ENCODE peak calls at places on chromosomes 3 and 15, in seven cellular contexts. A is fibroblast of lung, T is GM23338, M is esophagus squamous epithelium, S is IMR-90, Z is brain microvascular endothelial cell, X is AG09309. Y is an unnamed sample.

GRCh38 chr3:184262166-184262926 is 993 bp upstream of the CAMK2N2 start:
- DNase-seq in T (peak; percentile 47), S (peak; percentile 2), M (no peak), Z (no peak), A (no peak), X (no peak), Y (no peak)

GRCh38 chr3:88032245-88032644 is 26.6 kb downstream of the CGGBP1 start:
- DNase-seq in X (no peak), Z (no peak), T (no peak), M (no peak), A (peak; percentile 16), S (peak; percentile 3), Y (no peak)

GRCh38 chr3:13053425-13053824 is 19.8 kb downstream of the IQSEC1 start:
- DNase-seq in S (no peak), M (no peak), A (peak; percentile 16), T (no peak), Z (no peak), X (no peak), Y (no peak)

GRCh38 chr3:128432301-128432897 is 34.3 kb downstream of the DNAJB8 start:
- DNase-seq in Z (no peak), X (no peak), T (peak; percentile 77), S (no peak), A (no peak), M (no peak), Y (no peak)

GRCh38 chr3:133374706-133375105 is 25.1 kb upstream of the BFSP2 start:
- DNase-seq in M (no peak), A (no peak), X (no peak), Z (peak; percentile 73), T (no peak), S (no peak), Y (no peak)

GRCh38 chr15:90883971-90884718 is at the start of gene FES:
- DNase-seq in T (peak; percentile 79), Z (no peak), S (peak; percentile 46), A (peak; percentile 47), X (no peak), M (no peak), Y (no peak)

GRCh38 chr3:38582316-38582715 is 67.2 kb downstream of the SCN5A start:
- DNase-seq in T (no peak), M (no peak), X (no peak), A (no peak), Z (no peak), S (no peak), Y (no peak)

GRCh38 chr15:28990390-28990789 is 104.6 kb downstream of the APBA2 start:
- DNase-seq in T (no peak), Z (no peak), X (no peak), S (no peak), M (no peak), A (no peak), Y (no peak)

GRCh38 chr15:29159771-29160455 is 109.7 kb downstream of the NSMCE3 start:
- DNase-seq in X (no peak), T (no peak), M (no peak), A (no peak), Z (no peak), S (no peak), Y (no peak)

GRCh38 chr3:27535809-27536392 is 51.7 kb upstream of the SLC4A7 start:
- DNase-seq in M (no peak), S (peak; percentile 49), Z (no peak), X (no peak), T (no peak), A (peak; percentile 80), Y (peak; percentile 44)

GRCh38 chr3:161348791-161349400 is 22.4 kb downstream of the SPTSSB start:
- DNase-seq in S (no peak), X (no peak), M (no peak), Z (peak; percentile 2), A (peak; percentile 83), T (no peak), Y (peak; percentile 34)

GRCh38 chr15:82127581-82127980 is 81.8 kb upstream of the MEX3B start:
- DNase-seq in T (no peak), X (no peak), S (no peak), A (no peak), M (no peak), Z (no peak), Y (no peak)

GRCh38 chr3:74789111-74789510 is 174.7 kb upstream of the CNTN3 start:
- DNase-seq in X (peak; percentile 8), A (no peak), S (peak; percentile 25), M (no peak), T (no peak), Z (no peak), Y (peak; percentile 39)

GRCh38 chr3:193236990-193237389 is 4.0 kb upstream of the PLAAT1 start:
- DNase-seq in A (no peak), Z (no peak), T (no peak), X (no peak), M (no peak), S (no peak), Y (no peak)

GRCh38 chr15:91867581-91868026 is 14.1 kb downstream of the SLCO3A1 start:
- DNase-seq in S (peak; percentile 87), M (no peak), T (peak; percentile 35), X (peak; percentile 66), A (peak; percentile 94), Z (peak; percentile 59), Y (peak; percentile 96)

GRCh38 chr3:72633101-72633500 is 215.1 kb downstream of the SHQ1 start:
- DNase-seq in T (no peak), M (no peak), S (no peak), A (peak; percentile 65), Z (no peak), X (no peak), Y (peak; percentile 49)

GRCh38 chr3:46454209-46454595 is 10.5 kb downstream of the LTF start:
- DNase-seq in T (no peak), A (no peak), M (no peak), Z (no peak), S (no peak), X (no peak), Y (no peak)

GRCh38 chr3:187616307-187616939 is 53.8 kb downstream of the SST start:
- DNase-seq in A (peak; percentile 43), T (peak; percentile 90), Z (peak; percentile 25), M (no peak), S (peak; percentile 55), X (peak; percentile 24), Y (peak; percentile 68)

GRCh38 chr3:14145670-14146380 is 21.0 kb downstream of the TMEM43 start:
- DNase-seq in Z (no peak), X (no peak), A (no peak), S (no peak), T (peak; percentile 14), M (no peak), Y (no peak)

GRCh38 chr3:129845956-129846355 is 47.6 kb downstream of the TMCC1 start:
- DNase-seq in M (no peak), Z (no peak), A (no peak), X (no peak), S (no peak), T (no peak), Y (peak; percentile 16)

GRCh38 chr15:39918688-39919385 is 1.2 kb downstream of the GPR176 start:
- DNase-seq in T (no peak), M (no peak), A (peak; percentile 93), Z (peak; percentile 81), X (peak; percentile 89), S (peak; percentile 93), Y (peak; percentile 74)

GRCh38 chr3:18086078-18086477 is 339.1 kb downstream of the SATB1 start:
- DNase-seq in X (no peak), Z (no peak), M (no peak), T (no peak), S (no peak), A (no peak), Y (no peak)

GRCh38 chr3:3578723-3579122 is 220.5 kb upstream of the LRRN1 start:
- DNase-seq in T (no peak), S (no peak), A (no peak), M (no peak), Z (no peak), X (no peak), Y (no peak)
- H3K4me3 ChIP-seq in T (no peak overlapping the region), S (no peak overlapping the region), A (no peak overlapping the region), M (no peak overlapping the region), Z (no peak overlapping the region), X (no peak overlapping the region), Y (no peak overlapping the region)

GRCh38 chr15:101664303-101664913 is 12.2 kb upstream of the TM2D3 start:
- DNase-seq in T (peak; percentile 51), S (no peak), M (no peak), X (no peak), Z (no peak), A (no peak), Y (peak; percentile 28)
- TF ChIP-seq CTCF in T (peak; percentile 56), S (peak; percentile 9), M (no peak), X (peak; percentile 36), Z (peak; percentile 64), A (peak; percentile 29), Y (peak; percentile 30)

GRCh38 chr3:115695081-115695480 is 71.8 kb downstream of the GAP43 start:
- DNase-seq in A (no peak), S (no peak), Z (no peak), M (no peak), T (no peak), X (no peak), Y (no peak)

GRCh38 chr3:115697263-115698053 is 74.1 kb downstream of the GAP43 start:
- DNase-seq in A (peak; percentile 68), Z (no peak), S (peak; percentile 24), M (no peak), X (no peak), T (no peak), Y (no peak)

GRCh38 chr3:115691964-115692363 is 68.7 kb downstream of the GAP43 start:
- DNase-seq in T (no peak), Z (no peak), M (no peak), X (no peak), S (no peak), A (no peak), Y (no peak)

GRCh38 chr3:115693868-115694267 is 70.6 kb downstream of the GAP43 start:
- DNase-seq in M (no peak), S (no peak), T (no peak), Z (no peak), X (no peak), A (no peak), Y (no peak)

GRCh38 chr3:115692887-115693524 is 69.7 kb downstream of the GAP43 start:
- DNase-seq in Z (peak; percentile 80), X (no peak), A (peak; percentile 55), S (peak; percentile 72), M (no peak), T (peak; percentile 88), Y (peak; percentile 75)
- H3K4me3 ChIP-seq in Z (no peak overlapping the region), X (no peak overlapping the region), A (no peak overlapping the region), S (no peak overlapping the region), M (no peak overlapping the region), T (no peak overlapping the region), Y (no peak overlapping the region)

DNA sequence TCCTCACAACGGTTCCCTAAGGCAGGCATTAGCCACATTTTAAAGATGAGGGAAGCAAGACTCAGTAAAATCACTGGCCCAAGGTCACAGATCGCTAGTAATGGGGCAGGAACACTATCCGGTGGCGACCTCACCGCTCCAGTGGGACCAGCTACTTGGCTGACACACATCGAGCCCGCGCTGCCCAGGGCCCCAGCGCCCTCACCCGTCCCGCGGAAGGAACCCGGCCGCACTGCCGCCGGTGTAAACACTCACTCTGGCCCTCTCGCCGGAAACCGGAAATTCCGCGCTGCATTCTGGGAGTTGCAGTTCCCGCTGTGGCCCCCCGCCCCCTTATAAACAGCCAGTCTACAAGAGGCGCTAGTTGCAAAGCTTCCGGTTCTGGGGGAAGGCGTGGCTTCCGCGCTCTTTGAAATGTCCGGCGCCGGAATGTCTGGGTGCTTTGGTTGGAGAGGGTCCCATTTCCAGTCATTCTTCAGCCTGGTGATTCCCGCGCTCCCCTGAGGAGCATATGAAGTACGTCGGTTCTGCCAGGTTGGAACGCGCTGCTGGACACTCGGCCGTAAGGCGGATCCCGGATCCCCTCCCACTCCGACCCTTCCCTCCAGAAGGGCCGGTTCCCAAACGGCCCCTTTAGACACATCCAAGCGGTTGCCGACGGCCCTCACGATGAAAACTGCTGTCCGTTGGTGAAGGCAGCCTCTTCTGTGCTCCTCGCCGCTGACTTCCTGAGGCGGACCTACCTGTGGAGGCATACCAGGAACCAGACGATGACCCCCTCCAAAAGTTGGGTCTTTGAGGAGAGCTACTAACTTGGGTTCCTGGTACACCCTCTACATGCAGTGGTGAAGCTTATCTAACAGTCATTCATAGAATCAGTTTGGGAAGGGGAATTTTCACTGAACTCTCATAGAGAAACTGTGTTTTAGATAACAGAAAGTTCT is at the start of gene UBL7:
- DNase-seq in M (peak; percentile 93), A (peak; percentile 97), X (peak; percentile 76), T (peak; percentile 100), S (peak; percentile 95), Z (peak; percentile 97), Y (peak; percentile 94)
- TF ChIP-seq CTCF in M (peak; percentile 49), A (no peak), X (peak; percentile 16), T (peak; percentile 43), S (peak; percentile 28), Z (peak; percentile 46), Y (peak; percentile 6)

Y was measured in fibroblast of mammary gland.